ENCODE peak calls at places on chromosomes 7 and 10, in ten cellular contexts. T is GM03348; F is activated CD8-positive, alpha-beta memory T cell treated with anti-CD3 and anti-CD28 coated beads, Interleukin-2, amount 10 ng/mL, durations not matched to agents 7 days and 5 days; O is T-cell; I is MV-4-11; X is HuH-7; D is nephron progenitor cell; U is AG08396; B is heart right ventricle; P is NAMALWA. W is an unnamed sample.

GRCh38 chr7:81158189-81158588 is 239.3 kb upstream of the SEMA3C start:
- DNase-seq in T (no peak), F (no peak), O (no peak), I (no peak), X (no peak), D (no peak), U (no peak), B (no peak), P (no peak), W (no peak)

GRCh38 chr7:95590387-95591248 is 5.7 kb downstream of the PDK4 start:
- DNase-seq in T (no peak), F (no peak), O (no peak), I (no peak), X (peak), D (no peak), U (no peak), B (no peak), P (no peak), W (no peak)

GRCh38 chr10:78700816-78701520 is 367.8 kb upstream of the ZMIZ1 start:
- DNase-seq in T (no peak), F (no peak), O (no peak), I (no peak), X (no peak), D (no peak), U (peak), B (no peak), P (no peak), W (peak)

GRCh38 chr10:132754071-132754470 is 31.9 kb downstream of the NKX6-2 start:
- DNase-seq in T (no peak), F (no peak), O (no peak), I (no peak), X (no peak), D (no peak), U (no peak), B (no peak), P (no peak), W (no peak)

GRCh38 chr7:50837965-50838364 is 55.3 kb upstream of the GRB10 start:
- DNase-seq in T (no peak), F (no peak), O (no peak), I (no peak), X (no peak), D (no peak), U (peak), B (no peak), P (no peak), W (no peak)

GRCh38 chr10:72899545-72899944 is 6.0 kb downstream of the OIT3 start:
- DNase-seq in T (no peak), F (no peak), O (no peak), I (no peak), X (no peak), D (no peak), U (no peak), B (no peak), P (no peak), W (no peak)

GRCh38 chr7:36607206-36607515 is 117.1 kb downstream of the AOAH start:
- DNase-seq in T (no peak), F (no peak), O (no peak), I (no peak), X (no peak), D (no peak), U (no peak), B (no peak), P (no peak), W (no peak)

GRCh38 chr10:61000769-61001730 is 57.1 kb upstream of the RHOBTB1 start:
- DNase-seq in T (peak), F (no peak), O (no peak), I (no peak), X (peak), D (peak), U (peak), B (peak), P (no peak), W (peak)

GRCh38 chr10:1782841-1783240 is 45.5 kb upstream of the ADARB2 start:
- DNase-seq in T (no peak), F (no peak), O (no peak), I (no peak), X (no peak), D (no peak), U (no peak), B (no peak), P (no peak), W (no peak)

GRCh38 chr7:105281966-105282365 is 106.8 kb downstream of the SRPK2 start:
- DNase-seq in T (no peak), F (no peak), O (no peak), I (no peak), X (no peak), D (no peak), U (no peak), B (no peak), P (no peak), W (no peak)

GRCh38 chr7:95213809-95214492 is 110.4 kb downstream of the PON1 start:
- DNase-seq in T (peak), F (no peak), O (no peak), I (no peak), X (no peak), D (no peak), U (no peak), B (peak), P (no peak), W (no peak)

GRCh38 chr7:111517441-111518037 is 44.8 kb downstream of the IMMP2L start:
- DNase-seq in T (no peak), F (no peak), O (no peak), I (no peak), X (peak), D (no peak), U (no peak), B (no peak), P (no peak), W (no peak)

GRCh38 chr10:16242859-16243613 is 193.8 kb upstream of the PTER start:
- DNase-seq in T (no peak), F (no peak), O (no peak), I (no peak), X (no peak), D (no peak), U (no peak), B (no peak), P (no peak), W (peak)

GRCh38 chr10:74227697-74228424 is 76.8 kb downstream of the ADK start:
- DNase-seq in T (peak), F (no peak), O (no peak), I (peak), X (no peak), D (no peak), U (peak), B (no peak), P (peak), W (no peak)

GRCh38 chr10:59107147-59107546 is 69.3 kb upstream of the PHYHIPL start:
- DNase-seq in T (no peak), F (no peak), O (no peak), I (no peak), X (no peak), D (no peak), U (no peak), B (no peak), P (no peak), W (no peak)

GRCh38 chr7:20306499-20306946 is 24.2 kb upstream of the ITGB8 start:
- DNase-seq in T (no peak), F (no peak), O (no peak), I (no peak), X (no peak), D (no peak), U (no peak), B (no peak), P (no peak), W (peak)

GRCh38 chr7:15332962-15333361 is 228.9 kb downstream of the AGMO start:
- DNase-seq in T (no peak), F (no peak), O (no peak), I (no peak), X (no peak), D (no peak), U (no peak), B (no peak), P (no peak), W (no peak)

GRCh38 chr7:49875336-49875735 is 101.9 kb downstream of the VWC2 start:
- DNase-seq in T (no peak), F (no peak), O (no peak), I (no peak), X (no peak), D (no peak), U (no peak), B (no peak), P (no peak), W (no peak)

W was measured in endodermal cell.